ENCODE peak calls at places on chromosomes 5 and 9, in eight cellular contexts. C, T, R, L, X, I, U and N are unnamed samples.

GRCh38 chr5:147869112-147869511 is 9.4 kb upstream of the SCGB3A2 start:
- DNase-seq in L (no peak), I (no peak), U (no peak), C (no peak), R (no peak), T (no peak), X (no peak), N (no peak)

GRCh38 chr9:135087489-135087791 is at the start of gene OLFM1:
- DNase-seq in I (no peak), T (peak; percentile 90), R (no peak), L (peak; percentile 77), C (peak; percentile 63), X (peak; percentile 93), U (peak; percentile 74), N (peak; percentile 72)

GRCh38 chr5:14531668-14532067 is 49.9 kb upstream of the OTULINL start:
- DNase-seq in U (no peak), X (no peak), T (no peak), R (no peak), C (no peak), L (no peak), I (no peak), N (no peak)

GRCh38 chr9:33506626-33507370 is 17.3 kb upstream of the ANKRD18B start:
- DNase-seq in R (peak; percentile 6), U (no peak), I (no peak), T (peak; percentile 93), X (no peak), L (no peak), C (peak; percentile 8), N (no peak)

GRCh38 chr9:7216004-7216821 is 458.4 kb downstream of the KDM4C start:
- DNase-seq in X (no peak), C (peak; percentile 57), I (no peak), T (peak; percentile 37), U (no peak), L (no peak), R (peak; percentile 2), N (no peak)

GRCh38 chr5:37816331-37816730 is 23.5 kb downstream of the GDNF start:
- DNase-seq in R (no peak), C (no peak), L (no peak), X (no peak), U (no peak), I (no peak), T (peak; percentile 23), N (no peak)

GRCh38 chr5:38265546-38266179 is 7.3 kb downstream of the EGFLAM start:
- DNase-seq in T (peak; percentile 63), X (peak; percentile 69), L (peak; percentile 27), C (peak; percentile 29), R (peak; percentile 21), I (peak; percentile 7), U (peak; percentile 88), N (peak; percentile 73)

GRCh38 chr5:159095882-159096554 is 3.7 kb downstream of the EBF1 start:
- DNase-seq in R (no peak), I (no peak), U (no peak), L (no peak), T (no peak), X (peak; percentile 48), C (no peak), N (no peak)

GRCh38 chr5:79032031-79032711 is 37.3 kb downstream of the DMGDH start:
- DNase-seq in X (no peak), U (no peak), I (no peak), C (no peak), T (peak; percentile 15), R (no peak), L (no peak), N (no peak)

GRCh38 chr9:38022203-38022602 is 46.8 kb downstream of the SHB start:
- DNase-seq in R (no peak), U (no peak), C (no peak), T (no peak), L (no peak), I (no peak), X (no peak), N (no peak)

GRCh38 chr5:122200456-122200855 is 71.1 kb downstream of the ZNF474 start:
- DNase-seq in T (no peak), U (peak; percentile 49), I (no peak), R (no peak), C (no peak), L (no peak), X (no peak), N (no peak)

GRCh38 chr5:84603557-84604185 is 219.0 kb upstream of the EDIL3 start:
- DNase-seq in C (no peak), X (peak; percentile 66), T (peak; percentile 27), L (no peak), R (no peak), U (no peak), I (no peak), N (no peak)

GRCh38 chr5:124130807-124131206 is 615.6 kb downstream of the ZNF608 start:
- DNase-seq in T (no peak), I (peak; percentile 65), C (no peak), X (peak; percentile 21), U (no peak), R (no peak), L (no peak), N (no peak)

GRCh38 chr9:108166509-108166908 is 676.9 kb upstream of the KLF4 start:
- DNase-seq in X (no peak), C (no peak), T (no peak), I (no peak), U (no peak), L (no peak), R (no peak), N (no peak)

GRCh38 chr5:147658293-147658932 is 124.1 kb downstream of the JAKMIP2 start:
- DNase-seq in R (no peak), U (peak; percentile 11), T (no peak), L (no peak), I (no peak), X (no peak), C (no peak), N (no peak)

GRCh38 chr5:111384220-111384619 is 128.1 kb downstream of the STARD4 start:
- DNase-seq in R (no peak), L (no peak), X (no peak), I (no peak), C (no peak), T (peak; percentile 29), U (peak; percentile 16), N (no peak)

GRCh38 chr5:125237026-125237425 is 490.6 kb upstream of the ZNF608 start:
- DNase-seq in X (no peak), U (no peak), L (no peak), C (no peak), R (no peak), I (no peak), T (no peak), N (no peak)

GRCh38 chr5:168106008-168106761 is 185.3 kb upstream of the WWC1 start:
- DNase-seq in L (no peak), X (no peak), U (no peak), T (peak; percentile 81), I (no peak), R (no peak), C (no peak), N (no peak)

GRCh38 chr5:57177479-57178156 is 3.8 kb downstream of the GPBP1 start:
- DNase-seq in L (no peak), U (no peak), R (no peak), C (no peak), X (no peak), T (no peak), I (no peak), N (no peak)

GRCh38 chr5:168401226-168401625 is 85.0 kb upstream of the RARS1 start:
- DNase-seq in U (no peak), C (no peak), L (no peak), I (no peak), T (no peak), R (no peak), X (no peak), N (no peak)

GRCh38 chr9:112012026-112012902 is 115.7 kb downstream of the UGCG start:
- DNase-seq in L (peak; percentile 37), T (peak; percentile 95), R (no peak), I (no peak), C (peak; percentile 20), X (peak; percentile 67), U (no peak), N (no peak)

GRCh38 chr5:147509041-147509709 is 693 bp downstream of the DPYSL3 start:
- DNase-seq in I (no peak), R (no peak), U (no peak), C (no peak), T (peak; percentile 67), X (peak; percentile 66), L (no peak), N (peak; percentile 29)

GRCh38 chr5:109316631-109317030 is 93.1 kb downstream of the PJA2 start:
- DNase-seq in C (no peak), R (no peak), X (no peak), T (peak; percentile 60), I (no peak), L (no peak), U (no peak), N (no peak)

GRCh38 chr9:129632460-129632859 is 6.5 kb downstream of the NTMT1 start:
- DNase-seq in I (no peak), T (peak; percentile 74), U (peak; percentile 50), X (peak; percentile 42), R (no peak), L (no peak), C (no peak), N (no peak)